ENCODE peak calls at places on chromosome 18, in five cellular contexts. S, K, L, Z and W are unnamed samples.

GRCh38 chr18:274313-274712 is 6.5 kb upstream of the THOC1 start:
- DNase-seq in S (no peak), K (no peak), L (no peak), Z (no peak), W (no peak)

GRCh38 chr18:45617284-45617683 is 2.0 kb downstream of the SLC14A2 start:
- DNase-seq in S (peak; percentile 74), K (peak; percentile 18), L (peak; percentile 94), Z (peak; percentile 85), W (peak; percentile 81)

GRCh38 chr18:39555511-39555910 is 1989.9 kb upstream of the CELF4 start:
- DNase-seq in S (no peak), K (no peak), L (no peak), Z (no peak), W (no peak)

GRCh38 chr18:35051978-35052377 is 10.8 kb downstream of the MAPRE2 start:
- DNase-seq in S (no peak), K (no peak), L (no peak), Z (no peak), W (no peak)

GRCh38 chr18:55735199-55735855 is 147.3 kb upstream of the TCF4 start:
- DNase-seq in S (no peak), K (no peak), L (no peak), Z (no peak), W (no peak)

GRCh38 chr18:47470941-47471340 is 219.5 kb upstream of the SKOR2 start:
- DNase-seq in S (no peak), K (no peak), L (no peak), Z (no peak), W (no peak)

GRCh38 chr18:21740474-21740723 is 193 bp upstream of the MIB1 start:
- DNase-seq in S (peak; percentile 98), K (peak; percentile 99), L (peak; percentile 100), Z (no peak), W (peak; percentile 100)

GRCh38 chr18:63131106-63131943 is 188.2 kb downstream of the BCL2 start:
- DNase-seq in S (peak; percentile 68), K (peak; percentile 34), L (no peak), Z (peak; percentile 51), W (peak; percentile 56)

GRCh38 chr18:48839819-48840490 is 110.8 kb downstream of the SMAD7 start:
- DNase-seq in S (no peak), K (no peak), L (peak; percentile 33), Z (no peak), W (no peak)

GRCh38 chr18:11849845-11850747 is 1.1 kb upstream of the CHMP1B start:
- DNase-seq in S (peak; percentile 63), K (peak; percentile 55), L (peak; percentile 88), Z (peak; percentile 54), W (peak; percentile 67)

GRCh38 chr18:73408434-73408833 is 540.6 kb upstream of the NETO1 start:
- DNase-seq in S (no peak), K (no peak), L (no peak), Z (no peak), W (no peak)

GRCh38 chr18:58601468-58602266 is 27.2 kb downstream of the ALPK2 start:
- DNase-seq in S (no peak), K (no peak), L (no peak), Z (no peak), W (no peak)

GRCh38 chr18:61980355-61980754 is 87.5 kb upstream of the RNF152 start:
- DNase-seq in S (no peak), K (no peak), L (no peak), Z (no peak), W (no peak)

GRCh38 chr18:63178526-63178880 is 141.1 kb downstream of the BCL2 start:
- DNase-seq in S (peak; percentile 51), K (no peak), L (no peak), Z (peak; percentile 90), W (peak; percentile 45)

GRCh38 chr18:47561316-47561715 is 309.9 kb upstream of the SKOR2 start:
- DNase-seq in S (no peak), K (no peak), L (no peak), Z (no peak), W (no peak)

GRCh38 chr18:2263303-2263702 is 308.0 kb downstream of the METTL4 start:
- DNase-seq in S (no peak), K (no peak), L (no peak), Z (no peak), W (no peak)

GRCh38 chr18:36294031-36294430 is 3.5 kb upstream of the FHOD3 start:
- DNase-seq in S (no peak), K (no peak), L (no peak), Z (no peak), W (no peak)

GRCh38 chr18:6434987-6435709 is 20.4 kb upstream of the L3MBTL4 start:
- DNase-seq in S (no peak), K (no peak), L (no peak), Z (no peak), W (no peak)

GRCh38 chr18:31720867-31721266 is 36.5 kb upstream of the B4GALT6 start:
- DNase-seq in S (no peak), K (no peak), L (no peak), Z (no peak), W (no peak)

DNA sequence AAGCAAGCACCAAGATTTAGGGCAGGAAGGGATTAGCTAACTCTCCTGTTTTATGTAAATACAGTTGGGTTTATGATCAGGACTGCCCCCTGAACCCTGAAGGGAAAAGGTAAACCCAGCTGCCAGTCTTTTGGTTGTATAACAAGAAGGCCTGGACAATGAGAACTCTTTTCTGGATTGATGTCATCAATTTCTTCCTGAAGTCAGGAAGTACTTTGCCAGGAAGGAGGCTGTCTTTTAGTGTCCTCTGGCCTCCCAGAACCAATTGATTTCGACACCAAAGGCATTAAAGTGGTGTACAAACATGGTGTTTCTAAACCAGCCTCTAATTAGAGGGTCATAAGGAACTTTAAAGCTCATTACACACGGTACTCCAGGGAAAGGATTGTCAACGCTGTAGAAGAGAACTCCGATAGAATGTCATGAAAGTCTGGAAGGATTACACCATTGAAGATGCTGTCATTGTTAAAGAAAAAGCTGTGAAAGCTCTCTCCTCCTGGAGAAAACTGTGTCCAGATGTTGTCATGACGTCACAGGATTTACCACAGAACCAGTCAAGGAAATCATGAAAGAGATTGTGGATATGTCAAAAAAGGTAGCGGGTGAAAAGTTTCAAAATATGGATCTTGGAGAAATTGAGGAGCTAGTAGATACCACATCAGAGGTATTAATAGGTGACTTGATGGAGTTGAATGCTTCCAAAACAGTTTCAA is 78.8 kb downstream of the ANKRD12 start:
- DNase-seq in S (no peak), K (no peak), L (no peak), Z (no peak), W (no peak)
- H3K36me3 ChIP-seq in S (no peaks in the 10 kb centered on the region), K (no peaks in the 10 kb centered on the region), L (peaks cover 5% of the 10 kb centered on the region), Z (no peaks in the 10 kb centered on the region), W (no peaks in the 10 kb centered on the region)

DNA sequence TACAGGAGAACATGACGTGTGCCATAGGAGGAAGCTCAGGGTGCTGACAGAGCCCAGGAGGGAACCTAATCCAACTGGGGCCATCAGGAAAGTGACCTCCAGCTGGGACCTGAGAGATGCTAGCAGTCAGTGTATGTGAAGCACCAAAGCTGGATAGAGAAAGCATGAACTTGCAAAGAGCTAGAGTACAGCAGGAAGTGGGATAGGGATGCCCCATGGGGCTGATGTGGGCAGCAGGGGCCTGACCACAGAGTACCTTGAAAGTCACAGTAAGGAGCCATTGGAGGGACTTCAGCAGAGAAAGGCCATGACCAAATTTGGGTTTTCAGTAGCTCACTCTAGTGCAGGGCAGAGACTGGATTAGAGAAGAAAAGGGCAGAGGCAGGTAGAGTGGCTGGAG is 91.6 kb upstream of the TTC39C start:
- DNase-seq in S (no peak), K (no peak), L (no peak), Z (no peak), W (no peak)
- H3K27me3 ChIP-seq in S (no peaks in the 10 kb centered on the region), K (no peaks in the 10 kb centered on the region), L (no peaks in the 10 kb centered on the region), Z (no peaks in the 10 kb centered on the region), W (no peaks in the 10 kb centered on the region)

GRCh38 chr18:3460823-3461398 is 10.9 kb downstream of the TGIF1 start:
- DNase-seq in S (no peak), K (no peak), L (no peak), Z (no peak), W (no peak)

GRCh38 chr18:3458952-3459853 is 9.2 kb downstream of the TGIF1 start:
- DNase-seq in S (no peak), K (no peak), L (no peak), Z (no peak), W (no peak)

GRCh38 chr18:3458378-3458777 is 8.4 kb downstream of the TGIF1 start:
- DNase-seq in S (no peak), K (no peak), L (no peak), Z (no peak), W (no peak)

GRCh38 chr18:3463052-3463451 is 13.1 kb downstream of the TGIF1 start:
- DNase-seq in S (no peak), K (no peak), L (no peak), Z (no peak), W (no peak)

DNA sequence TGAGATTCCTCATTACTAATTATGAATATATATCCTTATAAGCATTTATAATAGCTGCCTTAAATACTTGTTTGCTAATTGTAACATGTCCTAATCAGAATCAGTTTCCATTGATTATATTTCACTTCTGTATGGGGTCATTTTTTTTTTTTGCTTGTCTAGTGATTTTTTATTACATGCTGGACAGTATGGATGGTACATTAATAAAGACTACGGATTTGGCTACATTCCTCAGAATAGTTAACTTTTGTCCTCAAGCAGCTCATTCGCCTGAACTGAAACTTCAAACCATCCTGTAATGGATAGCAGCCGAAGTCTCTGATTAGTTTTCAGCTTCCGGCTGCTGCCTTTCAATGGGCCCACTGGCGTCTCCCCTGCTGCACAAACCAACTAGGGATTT is 11.7 kb downstream of the TGIF1 start:
- DNase-seq in S (no peak), K (no peak), L (no peak), Z (no peak), W (no peak)
- H3K36me3 ChIP-seq in S (no peaks in the 10 kb centered on the region), K (peaks cover 8% of the 10 kb centered on the region), L (no peaks in the 10 kb centered on the region), Z (no peaks in the 10 kb centered on the region), W (peaks cover 15% of the 10 kb centered on the region)

GRCh38 chr18:13473751-13474150 is 252.6 kb downstream of the FAM210A start:
- DNase-seq in S (no peak), K (no peak), L (no peak), Z (no peak), W (no peak)

GRCh38 chr18:13471971-13472628 is 253.5 kb downstream of the LDLRAD4 start:
- DNase-seq in S (no peak), K (no peak), L (no peak), Z (no peak), W (no peak)

GRCh38 chr18:13474336-13474735 is 252.0 kb downstream of the FAM210A start:
- DNase-seq in S (no peak), K (no peak), L (no peak), Z (no peak), W (no peak)

GRCh38 chr18:13471495-13471845 is 252.9 kb downstream of the LDLRAD4 start:
- DNase-seq in S (no peak), K (no peak), L (no peak), Z (no peak), W (no peak)

DNA sequence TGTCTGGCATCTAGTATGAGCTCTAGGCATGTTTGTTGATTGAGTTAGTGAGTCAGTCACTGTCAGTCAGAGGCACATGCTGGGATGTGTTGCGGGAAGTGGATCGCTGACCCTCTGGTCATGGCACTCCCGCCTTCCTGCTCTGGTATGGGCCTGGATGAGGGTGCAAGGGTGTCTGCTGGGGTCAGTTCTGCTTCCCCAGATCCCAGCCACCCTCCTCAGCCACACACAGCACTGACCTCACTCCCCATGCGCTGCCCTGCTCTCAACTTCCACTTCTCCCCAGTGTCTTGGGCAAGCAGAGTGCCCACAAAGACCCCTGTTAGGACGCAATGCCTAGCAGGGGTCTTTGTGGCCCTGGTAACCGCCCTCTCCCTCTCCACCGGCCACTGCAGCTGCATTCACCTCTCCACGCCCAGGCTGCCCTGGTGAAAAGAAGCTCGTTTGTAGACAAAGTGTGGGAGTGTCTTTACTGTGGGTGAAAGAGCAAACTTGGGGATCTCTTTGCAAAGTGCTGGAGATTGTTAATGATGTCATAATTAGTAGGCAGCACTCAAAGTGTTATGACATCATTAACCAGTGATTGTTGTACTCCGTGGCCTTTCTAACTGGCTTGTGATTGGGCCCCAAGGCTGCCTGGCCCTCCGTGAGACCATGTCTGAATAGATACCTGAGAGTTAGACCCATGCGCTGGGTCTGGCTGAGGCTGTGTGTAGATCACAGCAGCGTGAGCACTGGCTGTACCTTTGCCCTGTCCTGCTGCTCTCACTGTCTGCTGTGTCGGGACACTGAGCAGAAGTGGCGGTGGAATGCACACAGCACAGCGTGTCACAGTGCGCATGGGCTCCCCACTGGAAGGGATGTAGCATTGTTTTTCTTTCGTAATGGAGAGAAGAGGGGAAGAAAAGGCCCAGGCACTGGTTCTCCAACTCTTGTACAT is 252.3 kb downstream of the LDLRAD4 start:
- DNase-seq in S (no peak), K (no peak), L (no peak), Z (no peak), W (peak; percentile 50)
- H3K27me3 ChIP-seq in S (no peaks in the 10 kb centered on the region), K (no peaks in the 10 kb centered on the region), L (no peaks in the 10 kb centered on the region), Z (no peaks in the 10 kb centered on the region), W (no peaks in the 10 kb centered on the region)